ENCODE peak calls at places on chromosomes 13 and 19, in nine cellular contexts. U is uterus, R is IMR-90, E is Karpas-422, H is upper lobe of right lung, Y is testis, A is heart right ventricle, S is tibial artery, G is heart left ventricle. M is an unnamed sample. For H3K4me1 and H3K27me3, the result is how much of the 10 kb centered on the place peaks cover.

GRCh38 chr13:75566658-75567057 is 17.1 kb downstream of the UCHL3 start:
- DNase-seq in U (no peak), R (peak), E (no peak), H (no peak), Y (no peak), A (no peak), S (no peak), G (no peak), M (no peak)

GRCh38 chr19:1170938-1171754 is 2.9 kb downstream of the SBNO2 start:
- DNase-seq in U (no peak), R (no peak), E (no peak), H (peak), Y (no peak), A (no peak), S (no peak), G (peak), M (peak)

GRCh38 chr19:2542341-2543069 is 66.6 kb downstream of the GADD45B start:
- DNase-seq in U (no peak), R (peak), E (no peak), H (no peak), Y (no peak), A (no peak), S (no peak), G (peak), M (peak)

GRCh38 chr19:54312436-54313362 is at the start of gene LILRA5:
- DNase-seq in U (no peak), R (no peak), E (peak), H (no peak), Y (no peak), A (peak), S (no peak), G (peak), M (no peak)

GRCh38 chr19:38004505-38005223 is 97.7 kb downstream of the SIPA1L3 start:
- DNase-seq in U (peak), R (peak), E (peak), H (peak), Y (peak), A (peak), S (peak), G (peak), M (peak)

GRCh38 chr19:2815923-2816322 is 3.7 kb upstream of the ZNF554 start:
- DNase-seq in U (no peak), R (no peak), E (no peak), H (no peak), Y (no peak), A (no peak), S (no peak), G (no peak), M (no peak)

GRCh38 chr13:96511587-96511986 is 421.7 kb downstream of the HS6ST3 start:
- DNase-seq in U (no peak), R (no peak), E (peak), H (no peak), Y (no peak), A (no peak), S (no peak), G (no peak), M (no peak)

GRCh38 chr19:11088508-11089253 is 582 bp upstream of the LDLR start:
- DNase-seq in U (no peak), R (no peak), E (no peak), H (no peak), Y (peak), A (no peak), S (peak), G (no peak), M (peak)

GRCh38 chr13:114237415-114238112 is 2.9 kb downstream of the CDC16 start:
- DNase-seq in U (no peak), R (no peak), E (no peak), H (no peak), Y (no peak), A (no peak), S (no peak), G (no peak), M (no peak)

GRCh38 chr19:58474291-58474996 is 1.7 kb upstream of the ZNF446 start:
- DNase-seq in U (no peak), R (peak), E (no peak), H (no peak), Y (no peak), A (no peak), S (no peak), G (no peak), M (no peak)

GRCh38 chr19:48556825-48557224 is 4.9 kb downstream of the SULT2B1 start:
- DNase-seq in U (no peak), R (no peak), E (no peak), H (no peak), Y (no peak), A (no peak), S (no peak), G (no peak), M (no peak)

GRCh38 chr13:77928909-77929308 is 10.3 kb upstream of the EDNRB start:
- DNase-seq in U (no peak), R (no peak), E (no peak), H (no peak), Y (no peak), A (no peak), S (no peak), G (no peak), M (no peak)

GRCh38 chr19:7520131-7521051 is 2.0 kb upstream of the MCOLN1 start:
- DNase-seq in U (no peak), R (no peak), E (no peak), H (no peak), Y (no peak), A (no peak), S (no peak), G (no peak), M (no peak)

GRCh38 chr19:42473686-42474085 is 30.9 kb upstream of the CXCL17 start:
- DNase-seq in U (no peak), R (no peak), E (no peak), H (no peak), Y (no peak), A (no peak), S (no peak), G (no peak), M (no peak)

GRCh38 chr13:27981006-27981708 is 7.3 kb downstream of the URAD start:
- DNase-seq in U (no peak), R (no peak), E (no peak), H (no peak), Y (no peak), A (no peak), S (peak), G (no peak), M (no peak)

GRCh38 chr13:32728327-32728726 is 142.1 kb downstream of the PDS5B start:
- DNase-seq in U (no peak), R (no peak), E (no peak), H (no peak), Y (no peak), A (no peak), S (no peak), G (no peak), M (no peak)

GRCh38 chr13:32734511-32734910 is 148.3 kb downstream of the PDS5B start:
- DNase-seq in U (no peak), R (peak), E (no peak), H (no peak), Y (no peak), A (no peak), S (no peak), G (no peak), M (peak)

GRCh38 chr13:32731576-32731975 is 145.3 kb downstream of the PDS5B start:
- DNase-seq in U (no peak), R (peak), E (no peak), H (no peak), Y (no peak), A (no peak), S (no peak), G (no peak), M (no peak)

GRCh38 chr13:32733685-32734084 is 147.4 kb downstream of the PDS5B start:
- DNase-seq in U (no peak), R (no peak), E (no peak), H (no peak), Y (no peak), A (no peak), S (no peak), G (no peak), M (no peak)

GRCh38 chr13:32731074-32731473 is 144.8 kb downstream of the PDS5B start:
- DNase-seq in U (no peak), R (no peak), E (no peak), H (no peak), Y (no peak), A (no peak), S (no peak), G (no peak), M (no peak)
- H3K4me1 ChIP-seq in U (under half), R (under half), E (under half), H (under half), Y (under half), A (under half), S (under half), G (under half), M (under half)

DNA sequence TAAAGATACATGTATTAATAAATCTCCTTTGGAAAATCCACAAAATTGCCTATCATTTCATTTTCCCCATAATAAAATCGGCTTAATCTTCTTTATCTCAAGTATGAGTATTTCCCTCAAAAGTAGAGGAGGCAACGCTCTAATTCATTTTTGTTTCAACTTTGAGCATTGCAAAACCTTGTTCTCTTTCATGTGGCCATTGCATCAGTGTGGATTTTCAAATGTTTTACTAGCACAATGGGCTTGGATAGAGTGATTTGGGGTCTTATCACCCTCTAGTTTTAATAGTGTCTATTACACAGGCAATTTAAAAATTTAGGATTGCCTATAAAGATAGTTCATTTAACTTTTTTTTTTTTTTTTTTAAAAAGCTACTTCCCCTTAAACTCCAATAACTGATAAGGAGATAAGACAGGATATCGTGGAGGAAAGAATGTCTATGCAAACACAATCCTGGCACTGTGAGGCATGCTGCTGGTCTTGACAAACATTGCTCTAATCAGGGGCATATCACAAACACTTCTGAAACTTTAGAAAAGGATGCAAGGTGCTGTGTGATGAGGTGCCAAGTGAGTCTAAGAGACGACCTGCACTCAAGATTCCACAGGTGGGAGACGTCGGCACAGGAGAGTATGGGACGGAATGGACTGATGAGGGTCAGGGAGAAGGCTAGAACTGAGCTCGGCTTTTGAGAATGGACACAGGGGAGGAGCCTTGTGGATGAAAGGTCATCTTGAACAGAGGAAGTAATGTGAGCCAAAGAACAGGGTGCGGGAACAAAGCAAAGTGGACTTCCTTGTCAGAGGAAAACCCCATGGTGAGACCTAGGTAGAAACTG is 199.7 kb downstream of the IRS2 start:
- DNase-seq in U (no peak), R (no peak), E (no peak), H (no peak), Y (no peak), A (no peak), S (no peak), G (no peak), M (no peak)
- H3K27me3 ChIP-seq in U (under half), R (under half), E (under half), H (under half), Y (under half), A (under half), S (under half), G (under half), M (under half)

DNA sequence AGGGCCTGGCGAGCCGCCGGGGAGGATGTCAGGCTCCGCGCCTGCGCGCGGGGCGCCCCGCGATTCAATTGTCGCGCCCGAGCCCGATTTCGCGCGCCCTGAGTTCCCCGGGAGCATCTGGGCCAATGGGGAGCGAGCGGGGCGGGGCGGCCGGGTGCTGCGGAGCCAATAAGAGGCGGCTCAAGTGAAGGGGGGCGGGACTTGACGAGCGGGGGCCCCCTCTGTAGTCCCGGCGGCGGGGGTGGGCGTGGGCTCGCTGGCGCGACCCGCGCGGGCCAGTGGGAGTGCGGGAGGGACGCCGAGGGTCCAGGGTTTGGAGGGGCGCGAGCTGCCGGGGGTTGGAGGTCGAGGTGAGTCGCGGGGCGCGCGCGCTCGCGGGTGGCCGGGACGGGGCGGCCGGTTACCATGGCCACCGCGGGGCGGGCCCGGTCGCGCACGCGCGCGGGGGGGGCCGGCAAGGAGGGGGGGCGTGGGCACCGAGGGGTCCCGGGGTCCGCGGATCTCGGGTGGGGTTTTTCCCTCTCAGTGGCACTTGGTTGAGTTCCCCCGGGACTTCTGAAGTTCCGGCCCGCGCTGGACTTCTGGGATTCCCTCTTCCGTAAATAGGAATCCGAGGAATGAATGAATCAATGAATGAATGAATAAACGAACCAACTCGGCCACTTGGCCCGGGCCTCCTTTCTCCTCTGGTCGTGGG is 744 bp downstream of the UHRF1 start:
- DNase-seq in U (peak), R (peak), E (peak), H (peak), Y (peak), A (peak), S (peak), G (peak), M (peak)
- H3K4me1 ChIP-seq in U (under half), R (under half), E (under half), H (under half), Y (under half), A (under half), S (under half), G (under half), M (under half)

GRCh38 chr13:25378528-25378927 is 6.8 kb downstream of the ATP8A2 start:
- DNase-seq in U (no peak), R (no peak), E (no peak), H (no peak), Y (no peak), A (no peak), S (no peak), G (no peak), M (no peak)
- H3K27me3 ChIP-seq in U (under half), R (under half), E (under half), H (under half), Y (under half), A (under half), S (under half), G (under half), M (under half)

GRCh38 chr19:46904114-46905060 is 43.6 kb downstream of the ARHGAP35 start:
- DNase-seq in U (peak), R (peak), E (no peak), H (no peak), Y (peak), A (peak), S (no peak), G (no peak), M (peak)

GRCh38 chr19:46900341-46900740 is 39.5 kb downstream of the ARHGAP35 start:
- DNase-seq in U (no peak), R (no peak), E (no peak), H (no peak), Y (no peak), A (no peak), S (no peak), G (no peak), M (no peak)

GRCh38 chr19:46901701-46902401 is 41.1 kb downstream of the ARHGAP35 start:
- DNase-seq in U (no peak), R (peak), E (no peak), H (no peak), Y (no peak), A (no peak), S (no peak), G (no peak), M (no peak)

GRCh38 chr19:46903458-46903857 is 42.7 kb downstream of the ARHGAP35 start:
- DNase-seq in U (no peak), R (no peak), E (no peak), H (no peak), Y (no peak), A (no peak), S (no peak), G (no peak), M (peak)

DNA sequence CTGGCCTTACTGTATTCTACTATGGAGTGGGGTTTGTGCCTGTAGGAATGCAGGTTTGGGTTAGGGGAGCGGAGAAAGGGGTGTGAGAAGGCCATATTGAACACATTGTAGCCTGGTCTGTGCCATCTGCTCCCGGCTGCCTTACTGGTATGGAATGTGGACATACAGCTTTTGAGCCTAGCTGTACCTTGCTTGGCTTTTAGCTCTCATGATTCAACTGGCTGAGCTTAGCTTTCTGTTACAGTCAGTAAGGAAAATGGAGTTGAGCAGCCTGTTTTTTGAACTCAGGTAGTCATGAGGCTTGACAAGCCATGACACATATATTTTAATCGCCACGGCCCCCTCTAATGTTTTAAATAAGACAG is 41.6 kb downstream of the ARHGAP35 start:
- DNase-seq in U (no peak), R (peak), E (no peak), H (no peak), Y (no peak), A (no peak), S (no peak), G (no peak), M (peak)
- H3K4me1 ChIP-seq in U (under half), R (under half), E (under half), H (under half), Y (under half), A (under half), S (under half), G (under half), M (half or more)

GRCh38 chr13:87677334-87678234 is 6.4 kb downstream of the SLITRK5 start:
- DNase-seq in U (no peak), R (no peak), E (no peak), H (peak), Y (no peak), A (no peak), S (no peak), G (no peak), M (no peak)

GRCh38 chr13:87677043-87677333 is 5.8 kb downstream of the SLITRK5 start:
- DNase-seq in U (no peak), R (no peak), E (no peak), H (no peak), Y (no peak), A (no peak), S (no peak), G (no peak), M (no peak)

GRCh38 chr13:87676254-87677042 is 5.3 kb downstream of the SLITRK5 start:
- DNase-seq in U (no peak), R (no peak), E (no peak), H (no peak), Y (no peak), A (no peak), S (no peak), G (no peak), M (no peak)

GRCh38 chr13:87674143-87674772 is 3.1 kb downstream of the SLITRK5 start:
- DNase-seq in U (no peak), R (no peak), E (no peak), H (no peak), Y (no peak), A (no peak), S (no peak), G (no peak), M (peak)

DNA sequence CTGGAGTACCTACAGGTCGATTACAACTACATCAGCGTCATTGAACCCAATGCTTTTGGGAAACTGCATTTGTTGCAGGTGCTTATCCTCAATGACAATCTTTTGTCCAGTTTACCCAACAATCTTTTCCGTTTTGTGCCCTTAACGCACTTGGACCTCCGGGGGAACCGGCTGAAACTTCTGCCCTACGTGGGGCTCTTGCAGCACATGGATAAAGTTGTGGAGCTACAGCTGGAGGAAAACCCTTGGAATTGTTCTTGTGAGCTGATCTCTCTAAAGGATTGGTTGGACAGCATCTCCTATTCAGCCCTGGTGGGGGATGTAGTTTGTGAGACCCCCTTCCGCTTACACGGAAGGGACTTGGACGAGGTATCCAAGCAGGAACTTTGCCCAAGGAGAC is 4.7 kb downstream of the SLITRK5 start:
- DNase-seq in U (no peak), R (no peak), E (no peak), H (no peak), Y (no peak), A (no peak), S (no peak), G (no peak), M (no peak)
- H3K27me3 ChIP-seq in U (half or more), R (under half), E (under half), H (half or more), Y (under half), A (half or more), S (under half), G (half or more), M (under half)

GRCh38 chr19:17211547-17212446 is 3.4 kb upstream of the USE1 start:
- DNase-seq in U (no peak), R (no peak), E (no peak), H (no peak), Y (no peak), A (no peak), S (no peak), G (no peak), M (no peak)
- H3K4me1 ChIP-seq in U (under half), R (under half), E (under half), H (under half), Y (under half), A (under half), S (under half), G (under half), M (under half)